ENCODE peak calls at places on chromosome 21, in five cellular contexts. E, Q, U, C and W are unnamed samples.

GRCh38 chr21:23886828-23887708 is 1720.2 kb downstream of the MRPL39 start:
- DNase-seq in E (no peak), Q (no peak), U (no peak), C (no peak), W (no peak)

GRCh38 chr21:44421901-44422840 is 33.1 kb upstream of the LRRC3 start:
- DNase-seq in E (no peak), Q (no peak), U (no peak), C (no peak), W (no peak)

GRCh38 chr21:45380566-45380965 is 24.4 kb upstream of the COL18A1 start:
- DNase-seq in E (no peak), Q (no peak), U (no peak), C (no peak), W (no peak)

GRCh38 chr21:35559128-35559831 is 501.0 kb downstream of the SETD4 start:
- DNase-seq in E (no peak), Q (peak), U (no peak), C (no peak), W (no peak)

GRCh38 chr21:16794944-16795343 is 717.9 kb upstream of the CXADR start:
- DNase-seq in E (no peak), Q (peak), U (peak), C (peak), W (no peak)

GRCh38 chr21:29318354-29318753 is 19.6 kb downstream of the BACH1 start:
- DNase-seq in E (no peak), Q (peak), U (no peak), C (no peak), W (no peak)

GRCh38 chr21:20970691-20971090 is 27.5 kb upstream of the NCAM2 start:
- DNase-seq in E (no peak), Q (no peak), U (no peak), C (no peak), W (no peak)

GRCh38 chr21:45110873-45111624 is 36.7 kb downstream of the ADARB1 start:
- DNase-seq in E (no peak), Q (no peak), U (no peak), C (no peak), W (no peak)

GRCh38 chr21:41008351-41008750 is 159.6 kb upstream of the BACE2 start:
- DNase-seq in E (no peak), Q (no peak), U (no peak), C (no peak), W (no peak)

GRCh38 chr21:39386194-39386593 is 37.3 kb upstream of the HMGN1 start:
- DNase-seq in E (no peak), Q (no peak), U (no peak), C (peak), W (no peak)

GRCh38 chr21:45322960-45323461 is 35.3 kb upstream of the POFUT2 start:
- DNase-seq in E (peak), Q (no peak), U (peak), C (no peak), W (no peak)

GRCh38 chr21:19810779-19811178 is 1187.4 kb upstream of the NCAM2 start:
- DNase-seq in E (no peak), Q (no peak), U (no peak), C (no peak), W (no peak)

GRCh38 chr21:39556176-39556575 is 56.6 kb upstream of the B3GALT5 start:
- DNase-seq in E (no peak), Q (no peak), U (no peak), C (no peak), W (no peak)

GRCh38 chr21:14303731-14304488 is 79.0 kb downstream of the HSPA13 start:
- DNase-seq in E (no peak), Q (no peak), U (no peak), C (no peak), W (no peak)

GRCh38 chr21:16587671-16588379 is 858.0 kb downstream of the USP25 start:
- DNase-seq in E (no peak), Q (peak), U (no peak), C (no peak), W (no peak)

GRCh38 chr21:29904359-29905282 is 35.2 kb downstream of the GRIK1 start:
- DNase-seq in E (no peak), Q (no peak), U (no peak), C (no peak), W (no peak)

GRCh38 chr21:38671716-38672115 is 134.0 kb upstream of the ETS2 start:
- DNase-seq in E (no peak), Q (no peak), U (no peak), C (no peak), W (no peak)

GRCh38 chr21:44792653-44793052 is 9.0 kb downstream of the UBE2G2 start:
- DNase-seq in E (no peak), Q (no peak), U (no peak), C (no peak), W (no peak)

GRCh38 chr21:43846430-43846829 is 18.6 kb upstream of the AGPAT3 start:
- DNase-seq in E (no peak), Q (no peak), U (no peak), C (no peak), W (no peak)

GRCh38 chr21:45351061-45351460 is 53.9 kb upstream of the COL18A1 start:
- DNase-seq in E (no peak), Q (no peak), U (no peak), C (no peak), W (no peak)

GRCh38 chr21:43703068-43703880 is 15.7 kb upstream of the PDXK start:
- DNase-seq in E (no peak), Q (peak), U (no peak), C (peak), W (no peak)

GRCh38 chr21:22235866-22236590 is 1237.8 kb downstream of the NCAM2 start:
- DNase-seq in E (no peak), Q (no peak), U (no peak), C (no peak), W (no peak)

GRCh38 chr21:31537872-31538576 is 121.5 kb upstream of the SOD1 start:
- DNase-seq in E (no peak), Q (no peak), U (no peak), C (no peak), W (no peak)

GRCh38 chr21:39307466-39307865 is 6.0 kb downstream of the BRWD1 start:
- DNase-seq in E (no peak), Q (no peak), U (no peak), C (no peak), W (no peak)

GRCh38 chr21:44773291-44773932 is 28.2 kb downstream of the UBE2G2 start:
- DNase-seq in E (no peak), Q (no peak), U (no peak), C (no peak), W (no peak)

GRCh38 chr21:40404319-40404906 is 442.5 kb downstream of the DSCAM start:
- DNase-seq in E (no peak), Q (no peak), U (no peak), C (no peak), W (no peak)

GRCh38 chr21:31505975-31506374 is 153.5 kb upstream of the SOD1 start:
- DNase-seq in E (no peak), Q (no peak), U (no peak), C (no peak), W (no peak)

GRCh38 chr21:21010228-21010627 is 12.0 kb downstream of the NCAM2 start:
- DNase-seq in E (no peak), Q (no peak), U (no peak), C (no peak), W (no peak)

DNA sequence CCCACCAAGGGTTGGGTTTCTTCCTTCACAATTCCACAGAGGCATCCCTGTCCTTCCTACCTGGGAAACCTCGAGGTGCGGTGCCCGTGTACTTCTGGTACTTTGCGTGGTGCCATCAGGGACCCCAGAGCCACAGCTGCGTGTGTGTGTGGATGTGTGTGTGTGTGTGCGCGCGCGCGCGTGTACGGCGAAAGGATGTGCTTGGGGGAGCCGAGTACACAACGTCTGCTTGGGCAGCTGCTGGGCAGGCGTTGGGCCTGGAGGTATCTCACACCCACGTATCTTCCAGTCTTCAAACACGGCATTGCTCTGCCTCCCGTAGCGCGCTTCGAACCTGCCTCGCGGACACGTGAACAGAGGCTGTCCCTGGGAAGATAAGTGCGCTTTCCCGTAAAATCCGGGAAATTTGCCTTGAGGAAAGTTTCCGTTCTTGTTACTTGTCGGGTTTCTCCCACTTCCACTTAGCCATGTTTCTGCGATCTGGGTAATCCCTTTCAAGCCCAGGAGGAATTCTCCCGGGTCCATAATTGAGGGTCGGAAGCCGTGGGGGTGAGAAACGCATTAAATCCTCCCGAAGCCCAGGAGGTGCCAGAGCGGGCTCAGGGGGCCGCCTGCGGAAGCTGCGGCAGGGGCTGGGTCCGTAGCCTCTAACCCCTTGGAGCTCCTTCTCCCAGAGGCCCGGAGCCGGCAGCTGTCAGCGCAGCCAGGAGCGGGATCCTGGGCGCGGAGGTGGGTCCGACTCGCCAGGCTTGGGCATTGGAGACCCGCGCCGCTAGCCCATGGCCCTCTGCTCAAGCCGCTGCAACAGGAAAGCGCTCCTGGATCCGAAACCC is 2.1 kb upstream of the SIM2 start:
- DNase-seq in E (no peak), Q (peak), U (no peak), C (no peak), W (peak)
- TF ChIP-seq MAFK in E (no peak), Q (no peak), U (no peak), C (no peak), W (no peak)

DNA sequence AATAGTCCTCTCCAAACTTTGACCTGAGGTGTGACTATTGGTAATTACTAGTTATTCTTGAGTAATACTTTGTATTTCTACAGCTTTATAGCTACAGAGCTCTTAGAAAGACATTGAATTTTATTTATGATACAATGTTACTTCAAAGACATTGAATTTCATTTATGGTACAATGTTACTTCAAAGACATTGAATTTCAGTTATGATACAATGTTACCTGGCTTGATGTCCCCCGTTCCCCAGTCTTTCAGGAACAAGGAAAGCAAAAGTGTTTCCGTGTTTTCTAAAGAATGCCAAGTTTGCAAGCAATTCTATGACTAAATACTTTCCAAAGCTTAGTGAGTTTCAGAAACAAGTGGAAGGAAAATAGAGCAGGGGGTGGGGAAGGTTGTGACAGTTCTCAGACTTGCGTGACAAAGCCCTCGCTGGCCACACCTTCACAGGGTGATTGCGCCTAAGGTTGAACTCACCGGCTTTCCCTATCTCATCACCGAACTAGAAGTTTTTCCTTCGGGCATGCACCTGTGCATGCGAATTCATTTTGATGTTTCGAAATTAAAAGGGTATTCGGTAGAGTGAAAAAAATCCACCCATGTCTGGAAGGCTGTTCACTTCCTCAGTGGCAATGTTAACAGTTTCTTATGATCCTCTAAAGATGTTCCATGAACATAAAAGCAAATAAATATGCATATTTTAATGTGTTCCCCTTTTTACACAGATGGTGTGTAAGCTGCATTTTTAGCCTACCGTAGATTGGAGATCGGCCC is 909 bp upstream of the PAXBP1 start:
- DNase-seq in E (peak), Q (peak), U (peak), C (no peak), W (no peak)
- TF ChIP-seq MAFK in E (no peak), Q (no peak), U (no peak), C (no peak), W (no peak)

DNA sequence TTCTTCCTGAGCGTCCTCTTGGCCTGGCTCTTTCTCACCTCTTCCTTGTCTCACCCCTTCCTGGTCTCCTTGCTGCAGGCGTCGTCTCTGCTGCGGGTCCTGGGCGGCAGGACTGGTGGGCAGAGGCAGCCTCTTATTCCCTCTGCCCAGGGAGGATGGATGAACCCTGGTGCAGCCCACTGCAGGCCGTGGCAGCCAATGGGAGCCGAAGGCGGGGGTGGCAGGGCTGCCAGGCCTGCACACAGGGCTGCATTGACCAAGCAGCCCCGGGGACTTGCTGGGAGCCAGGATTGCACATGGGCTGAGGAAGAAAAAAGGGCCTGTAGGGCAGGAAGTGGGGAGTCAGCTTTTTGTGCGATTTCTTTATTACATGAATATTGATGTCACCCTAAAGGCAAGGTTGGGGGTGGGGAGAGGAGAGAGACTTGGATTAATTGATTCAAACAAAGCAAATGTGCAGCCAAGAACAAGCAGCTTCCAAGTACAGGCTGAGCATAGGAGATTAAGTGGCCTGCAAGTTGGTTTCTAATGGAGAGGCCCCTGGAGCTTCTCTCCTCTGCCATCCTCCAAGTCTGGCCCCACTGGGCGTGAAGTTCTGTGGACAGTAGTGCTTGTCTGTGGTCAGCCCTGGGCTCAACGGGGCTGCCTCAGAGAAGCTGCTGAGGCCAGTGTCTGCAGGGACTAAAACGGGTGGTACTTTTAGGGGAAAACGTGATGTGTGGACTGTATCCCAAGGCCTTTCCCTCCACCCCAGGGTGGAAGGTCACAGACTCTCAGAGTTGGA is at the start of gene S100B:
- DNase-seq in E (no peak), Q (no peak), U (no peak), C (no peak), W (peak)
- TF ChIP-seq MAFK in E (no peak), Q (no peak), U (no peak), C (no peak), W (no peak)

GRCh38 chr21:37532868-37533780 is 166.6 kb downstream of the DYRK1A start:
- DNase-seq in E (peak), Q (peak), U (peak), C (no peak), W (peak)
- TF ChIP-seq MAFK in E (no peak), Q (no peak), U (no peak), C (no peak), W (no peak)

DNA sequence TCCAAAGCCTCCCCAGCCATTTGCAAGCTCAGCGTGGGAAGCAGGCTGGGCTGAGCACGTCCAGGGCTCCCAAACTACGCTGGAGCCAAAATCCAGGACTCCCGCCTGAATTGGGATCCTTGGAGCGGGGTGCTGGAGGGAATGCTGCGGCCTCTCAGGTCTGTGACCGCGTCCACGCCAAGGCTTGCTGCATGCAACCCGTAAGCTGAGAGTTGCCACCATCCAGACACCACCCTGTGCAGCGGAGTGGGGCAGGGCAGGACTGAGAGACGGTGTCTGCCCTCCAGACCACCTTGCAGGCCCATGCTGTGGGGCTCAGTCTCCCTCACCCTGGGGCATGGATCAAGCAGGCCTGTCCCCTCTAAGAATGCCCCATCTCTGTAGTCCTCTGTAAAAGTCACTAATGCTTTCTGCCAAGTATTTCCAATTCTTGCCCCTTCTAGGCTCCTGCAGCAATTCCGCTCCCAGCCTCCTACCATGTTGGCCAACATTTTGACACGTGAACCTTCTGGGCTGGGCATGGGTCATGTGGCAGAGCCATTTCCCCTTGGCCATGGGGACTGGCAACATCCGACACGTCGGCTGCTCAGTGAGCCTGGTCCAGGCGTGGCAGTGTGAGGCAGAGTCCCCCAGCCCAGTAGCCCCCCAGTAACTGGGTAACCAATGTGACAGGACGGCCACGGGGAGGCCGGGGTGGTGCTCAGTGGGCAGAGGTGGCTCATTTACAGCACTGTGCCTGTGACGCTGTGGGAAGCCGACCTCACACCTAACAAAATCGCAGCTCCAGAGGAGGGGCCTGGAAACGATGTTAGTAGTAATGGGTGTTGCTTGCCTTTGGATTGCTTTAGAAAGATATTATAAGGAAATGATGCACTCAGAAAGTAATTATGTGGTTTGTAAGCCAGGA is 57.9 kb upstream of the PDE9A start:
- DNase-seq in E (no peak), Q (no peak), U (no peak), C (no peak), W (no peak)
- TF ChIP-seq MAFK in E (no peak), Q (no peak), U (no peak), C (no peak), W (no peak)

GRCh38 chr21:42257091-42257760 is 38.3 kb downstream of the ABCG1 start:
- DNase-seq in E (no peak), Q (no peak), U (no peak), C (no peak), W (no peak)
- TF ChIP-seq MAFK in E (no peak), Q (no peak), U (no peak), C (no peak), W (no peak)

GRCh38 chr21:34526236-34526617 is 14.2 kb upstream of the KCNE1 start:
- DNase-seq in E (no peak), Q (no peak), U (no peak), C (no peak), W (no peak)
- TF ChIP-seq MAFK in E (no peak), Q (no peak), U (no peak), C (no peak), W (no peak)

DNA sequence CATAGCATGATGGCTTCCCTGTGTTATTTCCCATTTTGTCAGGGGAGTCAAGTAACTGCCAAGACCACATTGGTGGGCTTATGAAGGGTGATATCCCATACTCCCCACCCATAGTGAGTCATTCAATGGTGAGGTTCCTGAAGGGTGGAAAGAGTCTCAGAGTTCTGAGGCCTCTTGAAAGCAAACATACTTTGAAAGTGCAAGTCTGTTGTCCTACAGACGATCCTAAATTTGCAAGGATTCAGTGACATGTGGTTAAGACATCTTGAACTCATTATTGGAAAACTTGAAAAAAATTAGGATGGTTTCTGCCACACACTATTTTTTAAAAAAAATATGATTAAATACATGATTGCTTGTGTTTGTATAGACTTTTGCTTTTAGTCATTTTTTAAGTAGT is 225.4 kb upstream of the ADAMTS5 start:
- DNase-seq in E (no peak), Q (no peak), U (no peak), C (no peak), W (no peak)
- TF ChIP-seq MAFK in E (no peak), Q (no peak), U (no peak), C (no peak), W (no peak)